ENCODE peak calls at places on chromosome 18, in seven cellular contexts. T is IMR-90; F is Caco-2; Q is transverse colon; X is AG04450; E is CD8-positive, alpha-beta memory T cell; N is sigmoid colon. K is an unnamed sample.

GRCh38 chr18:45935591-45936335 is 31.4 kb downstream of the EPG5 start:
- DNase-seq in T (peak; percentile 75), X (peak; percentile 49), E (no peak), N (no peak), F (no peak), Q (no peak), K (no peak)

GRCh38 chr18:47519706-47520105 is 268.2 kb upstream of the SKOR2 start:
- DNase-seq in T (no peak), N (no peak), E (no peak), F (no peak), X (no peak), Q (no peak), K (no peak)

GRCh38 chr18:13137041-13137938 is 81.3 kb upstream of the LDLRAD4 start:
- DNase-seq in T (no peak), E (peak; percentile 27), Q (peak; percentile 45), X (no peak), N (no peak), F (no peak), K (peak; percentile 42)

GRCh38 chr18:40066368-40066767 is 1888.7 kb upstream of the PIK3C3 start:
- DNase-seq in T (no peak), E (no peak), N (no peak), F (no peak), X (no peak), Q (no peak), K (no peak)

GRCh38 chr18:23401400-23402347 is 51.4 kb upstream of the RIOK3 start:
- DNase-seq in Q (peak; percentile 47), T (peak; percentile 73), N (no peak), F (peak; percentile 69), E (no peak), X (peak; percentile 38), K (no peak)

GRCh38 chr18:61394983-61395382 is 61.8 kb downstream of the CDH20 start:
- DNase-seq in N (no peak), F (no peak), T (no peak), X (no peak), E (no peak), Q (no peak), K (no peak)

GRCh38 chr18:55927831-55928230 is 339.8 kb upstream of the TCF4 start:
- DNase-seq in N (no peak), E (no peak), X (peak; percentile 81), Q (no peak), F (no peak), T (peak; percentile 89), K (no peak)

GRCh38 chr18:77054288-77054605 is 78.3 kb downstream of the MBP start:
- DNase-seq in E (no peak), X (no peak), F (no peak), N (no peak), Q (no peak), T (no peak), K (no peak)

GRCh38 chr18:9475643-9476580 is 599 bp downstream of the RALBP1 start:
- DNase-seq in E (peak; percentile 65), F (no peak), Q (no peak), N (no peak), X (no peak), T (peak; percentile 39), K (peak; percentile 12)

GRCh38 chr18:9916067-9916684 is 2.4 kb downstream of the VAPA start:
- DNase-seq in F (no peak), T (peak; percentile 25), N (no peak), X (no peak), E (no peak), Q (no peak), K (no peak)

GRCh38 chr18:53457068-53457467 is 767.4 kb downstream of the MBD2 start:
- DNase-seq in X (no peak), T (no peak), E (no peak), F (no peak), Q (no peak), N (no peak), K (no peak)

GRCh38 chr18:59273936-59274928 is 978 bp upstream of the RAX start:
- DNase-seq in N (no peak), Q (no peak), X (no peak), E (no peak), T (no peak), F (no peak), K (no peak)

GRCh38 chr18:55906533-55906932 is 318.5 kb upstream of the TCF4 start:
- DNase-seq in N (no peak), E (no peak), X (no peak), T (no peak), F (no peak), Q (no peak), K (no peak)

GRCh38 chr18:54149078-54149697 is 75.3 kb downstream of the MBD2 start:
- DNase-seq in N (no peak), Q (no peak), F (no peak), E (no peak), T (peak; percentile 88), X (peak; percentile 54), K (no peak)

GRCh38 chr18:80107396-80107795 is 1.7 kb upstream of the ADNP2 start:
- DNase-seq in E (no peak), Q (no peak), T (no peak), F (no peak), X (no peak), N (no peak), K (no peak)

GRCh38 chr18:70464343-70465114 is 175.7 kb downstream of the SOCS6 start:
- DNase-seq in T (peak; percentile 55), N (peak; percentile 84), X (no peak), Q (peak; percentile 77), F (peak; percentile 55), E (no peak), K (peak; percentile 73)

GRCh38 chr18:6605115-6605869 is 124.2 kb upstream of the ARHGAP28 start:
- DNase-seq in F (no peak), E (no peak), Q (no peak), T (peak; percentile 53), N (no peak), X (no peak), K (no peak)

GRCh38 chr18:32805354-32805753 is 32.5 kb upstream of the KLHL14 start:
- DNase-seq in Q (no peak), T (no peak), F (no peak), N (no peak), E (no peak), X (no peak), K (no peak)

GRCh38 chr18:73684651-73685050 is 463.0 kb downstream of the FBXO15 start:
- DNase-seq in F (no peak), X (no peak), T (peak; percentile 78), Q (no peak), E (no peak), N (no peak), K (no peak)

GRCh38 chr18:48858676-48859075 is 92.1 kb downstream of the SMAD7 start:
- DNase-seq in N (no peak), E (no peak), F (no peak), T (no peak), X (no peak), Q (no peak), K (no peak)

GRCh38 chr18:48859311-48860275 is 91.2 kb downstream of the SMAD7 start:
- DNase-seq in E (no peak), Q (no peak), F (no peak), T (no peak), N (no peak), X (no peak), K (no peak)

GRCh38 chr18:48861181-48861715 is 89.5 kb downstream of the SMAD7 start:
- DNase-seq in Q (no peak), T (no peak), N (no peak), F (no peak), E (no peak), X (no peak), K (no peak)

GRCh38 chr18:48862116-48862515 is 88.6 kb downstream of the SMAD7 start:
- DNase-seq in F (no peak), T (no peak), E (no peak), Q (no peak), N (no peak), X (no peak), K (no peak)

DNA sequence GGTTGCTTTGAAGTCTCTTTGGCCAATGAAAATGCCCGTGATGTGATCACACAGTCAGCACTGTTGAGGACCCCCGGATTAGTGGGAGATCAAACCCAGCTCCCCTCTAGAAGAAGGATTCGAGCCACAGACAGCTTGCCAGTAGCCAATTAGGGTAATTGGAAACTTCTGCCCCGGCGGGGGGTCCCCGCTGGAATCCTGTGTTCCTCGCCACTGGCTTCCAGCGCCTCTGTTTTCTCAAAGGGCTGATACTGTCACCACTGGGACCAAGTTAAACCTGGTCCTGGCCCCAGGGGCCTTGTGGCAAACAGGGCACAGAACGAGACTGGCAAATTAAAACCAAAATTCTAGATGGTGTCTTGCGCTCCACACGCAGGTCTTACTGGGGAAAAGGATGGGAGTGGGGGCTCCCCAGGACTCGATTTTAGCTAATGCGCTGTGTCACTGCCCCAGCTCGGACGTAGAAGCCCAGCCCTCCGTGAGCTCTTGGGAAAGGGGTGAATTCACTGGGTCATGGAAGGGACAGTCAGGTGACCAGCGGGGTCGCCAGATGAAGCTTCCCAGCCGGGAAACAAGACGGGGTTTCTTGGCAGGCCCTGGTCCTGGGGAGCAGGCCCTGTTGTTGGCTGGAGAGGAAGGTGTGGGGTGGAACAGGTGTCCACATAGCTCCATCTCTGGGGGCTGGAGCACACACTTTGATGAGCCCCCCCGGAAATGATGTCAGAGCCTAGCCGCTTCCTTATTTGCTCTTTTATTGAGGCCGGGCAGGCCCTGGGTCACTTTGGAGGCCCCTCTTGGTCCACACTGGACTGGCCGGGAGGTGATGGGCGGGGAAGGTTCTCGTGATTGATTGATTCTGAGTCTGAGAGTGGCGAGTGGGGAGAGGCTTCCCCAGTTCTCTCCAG is 90.2 kb downstream of the SMAD7 start:
- DNase-seq in N (no peak), Q (no peak), X (no peak), E (no peak), F (no peak), T (no peak), K (no peak)
- H3K4me3 ChIP-seq in N (no peak overlapping the region), Q (no peak overlapping the region), X (no peak overlapping the region), E (no peak overlapping the region), F (no peak overlapping the region), T (no peak overlapping the region), K (no peak overlapping the region)

GRCh38 chr18:50155406-50155805 is 39.5 kb downstream of the MYO5B start:
- DNase-seq in N (no peak), F (no peak), T (no peak), X (no peak), E (no peak), Q (no peak), K (no peak)

GRCh38 chr18:50154420-50154819 is 40.5 kb downstream of the MYO5B start:
- DNase-seq in T (no peak), E (no peak), F (no peak), Q (no peak), N (no peak), X (no peak), K (no peak)

GRCh38 chr18:50152900-50153299 is 42.0 kb downstream of the MYO5B start:
- DNase-seq in E (no peak), N (no peak), Q (no peak), F (no peak), T (no peak), X (no peak), K (no peak)

GRCh38 chr18:50151876-50152275 is 43.1 kb downstream of the MYO5B start:
- DNase-seq in Q (no peak), T (peak; percentile 12), N (no peak), E (no peak), F (no peak), X (no peak), K (no peak)
- H3K27me3 ChIP-seq in Q (no peaks in the 10 kb centered on the region), T (no peaks in the 10 kb centered on the region), N (no peaks in the 10 kb centered on the region), E (no peaks in the 10 kb centered on the region), F (no peaks in the 10 kb centered on the region), X (no peaks in the 10 kb centered on the region), K (no peaks in the 10 kb centered on the region)

GRCh38 chr18:66143029-66143428 is 392.2 kb downstream of the CDH7 start:
- DNase-seq in T (no peak), Q (no peak), N (no peak), E (no peak), F (no peak), X (no peak), K (no peak)
- H3K4me3 ChIP-seq in T (no peak overlapping the region), Q (no peak overlapping the region), N (no peak overlapping the region), E (no peak overlapping the region), F (no peak overlapping the region), X (no peak overlapping the region), K (no peak overlapping the region)

GRCh38 chr18:57438669-57439616 is 3.8 kb downstream of the ONECUT2 start:
- DNase-seq in N (no peak), E (no peak), T (no peak), F (no peak), Q (no peak), X (no peak), K (no peak)
- H3K27me3 ChIP-seq in N (peaks cover 88% of the 10 kb centered on the region), E (peaks cover 52% of the 10 kb centered on the region), T (peaks cover 89% of the 10 kb centered on the region), F (no peaks in the 10 kb centered on the region), Q (peaks cover 94% of the 10 kb centered on the region), X (peaks cover 88% of the 10 kb centered on the region), K (peaks cover 4% of the 10 kb centered on the region)